ENCODE peak calls at places on chromosomes 7 and 10, in four cellular contexts. U is choroid plexus epithelial cell, J is fibroblast of villous mesenchyme, Z is AG09309. F is an unnamed sample.

GRCh38 chr7:69656890-69657289 is 58.6 kb downstream of the AUTS2 start:
- DNase-seq in U (peak), J (peak), Z (no peak), F (peak)

GRCh38 chr10:5092848-5093790 is 1.1 kb upstream of the AKR1C3 start:
- DNase-seq in U (no peak), J (no peak), Z (no peak), F (no peak)

GRCh38 chr7:13822678-13823077 is 166.8 kb downstream of the ETV1 start:
- DNase-seq in U (no peak), J (peak), Z (no peak), F (no peak)

GRCh38 chr10:117757121-117757795 is 214.7 kb downstream of the EMX2 start:
- DNase-seq in U (no peak), J (peak), Z (no peak), F (no peak)

GRCh38 chr7:135320277-135320676 is 86.6 kb downstream of the STRA8 start:
- DNase-seq in U (peak), J (peak), Z (peak), F (peak)

GRCh38 chr7:787332-788240 is 44.7 kb upstream of the SUN1 start:
- DNase-seq in U (no peak), J (no peak), Z (no peak), F (no peak)

GRCh38 chr7:23247602-23248335 is 1.2 kb downstream of the GPNMB start:
- DNase-seq in U (peak), J (no peak), Z (no peak), F (peak)

GRCh38 chr7:2142386-2142785 is 90.4 kb downstream of the MAD1L1 start:
- DNase-seq in U (no peak), J (no peak), Z (no peak), F (no peak)

GRCh38 chr7:100894860-100895700 is 608 bp downstream of the ACHE start:
- DNase-seq in U (no peak), J (no peak), Z (no peak), F (no peak)

GRCh38 chr7:74674166-74674565 is 16.6 kb downstream of the GTF2I start:
- DNase-seq in U (no peak), J (no peak), Z (no peak), F (no peak)

GRCh38 chr10:58695022-58695421 is 182.3 kb downstream of the BICC1 start:
- DNase-seq in U (no peak), J (no peak), Z (no peak), F (no peak)

GRCh38 chr7:47453093-47454056 is 128.5 kb downstream of the TNS3 start:
- DNase-seq in U (peak), J (peak), Z (peak), F (peak)

GRCh38 chr7:5393748-5394147 is 29.9 kb downstream of the TNRC18 start:
- DNase-seq in U (no peak), J (no peak), Z (no peak), F (no peak)

GRCh38 chr10:47116445-47116844 is 183.6 kb upstream of the GDF10 start:
- DNase-seq in U (peak), J (no peak), Z (no peak), F (no peak)

GRCh38 chr10:35340975-35341374 is 4.7 kb downstream of the CCNY start:
- DNase-seq in U (no peak), J (no peak), Z (no peak), F (peak)

GRCh38 chr7:152383341-152384234 is 52.2 kb downstream of the KMT2C start:
- DNase-seq in U (peak), J (peak), Z (peak), F (peak)

GRCh38 chr10:30096564-30096963 is 37.2 kb upstream of the JCAD start:
- DNase-seq in U (no peak), J (no peak), Z (no peak), F (no peak)

GRCh38 chr7:30422922-30423321 is 55.7 kb downstream of the NOD1 start:
- DNase-seq in U (peak), J (peak), Z (no peak), F (peak)

GRCh38 chr7:103597606-103598005 is 151.6 kb upstream of the SLC26A5 start:
- DNase-seq in U (no peak), J (no peak), Z (no peak), F (no peak)

GRCh38 chr10:126647116-126647515 is 23.4 kb downstream of the C10orf90 start:
- DNase-seq in U (no peak), J (no peak), Z (no peak), F (no peak)

GRCh38 chr10:61029411-61029810 is 85.4 kb upstream of the RHOBTB1 start:
- DNase-seq in U (no peak), J (no peak), Z (no peak), F (no peak)

GRCh38 chr7:151759591-151760042 is 117.3 kb downstream of the PRKAG2 start:
- DNase-seq in U (peak), J (peak), Z (no peak), F (peak)

GRCh38 chr7:64890761-64891666 is 12.1 kb upstream of the ZNF273 start:
- DNase-seq in U (no peak), J (no peak), Z (no peak), F (no peak)

GRCh38 chr7:602341-603141 is 82.9 kb upstream of the PDGFA start:
- DNase-seq in U (no peak), J (no peak), Z (no peak), F (no peak)

GRCh38 chr7:18693401-18693800 is 197.9 kb downstream of the HDAC9 start:
- DNase-seq in U (peak), J (peak), Z (peak), F (peak)

GRCh38 chr10:34018129-34018528 is 683.7 kb upstream of the NRP1 start:
- DNase-seq in U (peak), J (no peak), Z (no peak), F (no peak)

GRCh38 chr7:92797693-92798092 is 38.7 kb downstream of the CDK6 start:
- DNase-seq in U (peak), J (peak), Z (no peak), F (no peak)

GRCh38 chr7:106824458-106824857 is 40.6 kb upstream of the PIK3CG start:
- DNase-seq in U (no peak), J (no peak), Z (no peak), F (peak)

GRCh38 chr10:35372329-35372728 is 36.0 kb downstream of the CCNY start:
- DNase-seq in U (no peak), J (peak), Z (no peak), F (peak)

GRCh38 chr10:131892817-131893675 is 7.8 kb upstream of the PPP2R2D start:
- DNase-seq in U (no peak), J (no peak), Z (no peak), F (no peak)
- H3K4me3 ChIP-seq in U (no peak), J (no peak), Z (no peak), F (no peak)

GRCh38 chr10:114683593-114683992 is 25.5 kb upstream of the ABLIM1 start:
- DNase-seq in U (no peak), J (no peak), Z (no peak), F (no peak)
- H3K4me3 ChIP-seq in U (no peak), J (no peak), Z (no peak), F (no peak)

GRCh38 chr7:133480868-133481267 is 228.0 kb downstream of the EXOC4 start:
- DNase-seq in U (no peak), J (no peak), Z (no peak), F (no peak)

GRCh38 chr7:133475655-133476054 is 222.8 kb downstream of the EXOC4 start:
- DNase-seq in U (no peak), J (no peak), Z (no peak), F (no peak)

GRCh38 chr7:133478591-133479135 is 225.8 kb downstream of the EXOC4 start:
- DNase-seq in U (no peak), J (no peak), Z (no peak), F (no peak)

GRCh38 chr7:133479456-133480097 is 226.7 kb downstream of the EXOC4 start:
- DNase-seq in U (no peak), J (no peak), Z (no peak), F (no peak)

DNA sequence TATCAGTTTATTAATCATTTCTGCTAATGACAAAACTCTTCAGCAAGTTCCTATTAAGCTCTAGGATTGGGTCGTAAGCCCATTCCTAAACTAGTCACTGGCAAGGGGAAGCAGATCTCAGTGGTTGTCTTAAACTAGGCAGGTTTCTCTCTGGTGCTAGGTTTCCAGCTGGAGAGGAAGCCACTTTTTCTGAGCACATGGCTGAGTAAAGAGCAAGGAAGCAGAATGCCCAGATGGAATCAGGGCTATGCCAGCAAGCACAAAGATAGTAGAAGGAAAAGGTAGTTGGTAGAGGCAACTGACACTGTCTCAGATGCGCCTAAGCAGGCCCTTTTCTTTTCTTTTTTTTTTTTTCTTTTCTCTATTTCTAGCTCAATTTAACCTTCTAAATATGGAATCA is 224.9 kb downstream of the EXOC4 start:
- DNase-seq in U (no peak), J (no peak), Z (no peak), F (no peak)
- H3K4me3 ChIP-seq in U (no peak), J (no peak), Z (no peak), F (no peak)

GRCh38 chr7:98202367-98203195 is 8.7 kb upstream of the BHLHA15 start:
- DNase-seq in U (peak), J (no peak), Z (no peak), F (no peak)
- H3K4me3 ChIP-seq in U (no peak), J (no peak), Z (no peak), F (no peak)

DNA sequence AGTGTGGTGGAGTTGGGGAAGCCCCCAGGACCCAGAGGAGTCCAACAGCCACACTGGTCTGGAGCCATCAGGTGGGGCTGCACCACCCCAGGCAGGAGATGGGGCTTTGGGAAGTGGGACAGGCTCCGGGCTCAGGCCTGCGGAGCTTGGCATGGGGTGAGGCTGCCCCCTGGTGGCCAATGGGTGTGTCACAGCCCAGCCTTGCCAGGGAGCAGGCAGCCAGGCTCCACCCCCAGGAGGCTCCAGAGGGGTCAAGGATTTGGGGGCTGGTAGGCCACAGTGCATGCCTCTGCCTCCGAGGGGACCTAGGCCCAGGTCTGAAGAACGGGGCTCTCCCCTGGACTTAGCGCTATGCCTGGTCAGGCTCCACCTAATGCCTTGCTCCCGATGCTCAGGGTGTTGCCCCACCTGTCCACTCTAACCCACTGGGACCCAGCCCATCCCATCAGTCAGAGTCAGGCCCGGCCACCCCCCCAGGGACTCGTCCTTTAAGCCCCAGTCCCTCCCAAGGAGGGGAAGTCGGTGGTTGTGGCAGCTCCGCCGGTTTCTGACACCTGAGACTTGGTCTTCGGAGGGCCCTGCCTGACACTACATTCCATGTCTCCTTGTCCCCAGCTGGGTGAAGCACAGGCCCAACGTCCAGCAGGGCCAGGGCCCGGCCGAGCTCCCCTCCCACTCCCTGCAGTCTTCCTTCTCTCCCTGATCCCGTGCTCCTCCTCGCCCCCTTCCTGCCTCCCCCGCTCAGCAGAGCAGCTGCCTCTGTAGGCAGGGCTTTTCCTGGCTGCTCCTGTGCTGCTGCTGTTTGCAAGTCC is 11.3 kb upstream of the SAMD8 start:
- DNase-seq in U (peak), J (peak), Z (no peak), F (peak)
- H3K4me3 ChIP-seq in U (peak), J (no peak), Z (no peak), F (no peak)